ENCODE peak calls at places on chromosomes 5 and 9, in nine cellular contexts. One of them, this sample, is unnamed.

GRCh38 chr5:1648806-1649205 is 125.0 kb upstream of the LPCAT1 start:
- DNase-seq in ovary: no peak
- DNase-seq in tibial nerve: no peak
- DNase-seq in gastrocnemius medialis: no peak
- DNase-seq in GM12865: no peak
- DNase-seq in kidney: no peak
- DNase-seq in brain microvascular endothelial cell: no peak
- DNase-seq in HL-60: no peak
- DNase-seq in AG10803: peak; percentile 86
- DNase-seq in this sample: peak; percentile 50

GRCh38 chr5:38603691-38604090 is 47.2 kb upstream of the LIFR start:
- DNase-seq in gastrocnemius medialis: no peak
- DNase-seq in ovary: no peak
- DNase-seq in kidney: no peak
- DNase-seq in HL-60: no peak
- DNase-seq in GM12865: no peak
- DNase-seq in tibial nerve: no peak
- DNase-seq in AG10803: peak; percentile 30
- DNase-seq in brain microvascular endothelial cell: no peak
- DNase-seq in this sample: no peak

GRCh38 chr5:134258896-134259295 is 33.0 kb upstream of the PPP2CA start:
- DNase-seq in AG10803: peak; percentile 50
- DNase-seq in kidney: no peak
- DNase-seq in gastrocnemius medialis: no peak
- DNase-seq in HL-60: no peak
- DNase-seq in ovary: no peak
- DNase-seq in GM12865: no peak
- DNase-seq in tibial nerve: no peak
- DNase-seq in brain microvascular endothelial cell: no peak
- DNase-seq in this sample: peak; percentile 38

GRCh38 chr9:82797539-82797938 is 265.4 kb downstream of the RASEF start:
- DNase-seq in tibial nerve: no peak
- DNase-seq in brain microvascular endothelial cell: no peak
- DNase-seq in kidney: peak; percentile 66
- DNase-seq in gastrocnemius medialis: no peak
- DNase-seq in AG10803: no peak
- DNase-seq in ovary: no peak
- DNase-seq in HL-60: no peak
- DNase-seq in GM12865: no peak
- DNase-seq in this sample: no peak

GRCh38 chr5:3612561-3613175 is 17.0 kb downstream of the IRX1 start:
- DNase-seq in HL-60: no peak
- DNase-seq in ovary: no peak
- DNase-seq in brain microvascular endothelial cell: no peak
- DNase-seq in GM12865: no peak
- DNase-seq in kidney: no peak
- DNase-seq in AG10803: peak; percentile 75
- DNase-seq in gastrocnemius medialis: no peak
- DNase-seq in tibial nerve: no peak
- DNase-seq in this sample: peak; percentile 53

GRCh38 chr5:157915638-157916037 is 56.7 kb upstream of the CLINT1 start:
- DNase-seq in brain microvascular endothelial cell: peak; percentile 41
- DNase-seq in HL-60: no peak
- DNase-seq in GM12865: no peak
- DNase-seq in tibial nerve: peak; percentile 61
- DNase-seq in ovary: peak; percentile 74
- DNase-seq in gastrocnemius medialis: peak; percentile 56
- DNase-seq in kidney: peak; percentile 92
- DNase-seq in AG10803: no peak
- DNase-seq in this sample: peak; percentile 59

GRCh38 chr9:354453-354852 is 139.8 kb downstream of the DOCK8 start:
- DNase-seq in ovary: no peak
- DNase-seq in AG10803: no peak
- DNase-seq in GM12865: no peak
- DNase-seq in kidney: no peak
- DNase-seq in HL-60: no peak
- DNase-seq in brain microvascular endothelial cell: no peak
- DNase-seq in tibial nerve: no peak
- DNase-seq in gastrocnemius medialis: no peak
- DNase-seq in this sample: no peak

GRCh38 chr5:25458628-25459027 is 813.9 kb upstream of the CDH10 start:
- DNase-seq in GM12865: no peak
- DNase-seq in HL-60: no peak
- DNase-seq in kidney: no peak
- DNase-seq in brain microvascular endothelial cell: no peak
- DNase-seq in ovary: no peak
- DNase-seq in AG10803: no peak
- DNase-seq in tibial nerve: no peak
- DNase-seq in gastrocnemius medialis: no peak
- DNase-seq in this sample: no peak

GRCh38 chr5:154771383-154771901 is 16.3 kb downstream of the LARP1 start:
- DNase-seq in brain microvascular endothelial cell: peak; percentile 87
- DNase-seq in gastrocnemius medialis: no peak
- DNase-seq in kidney: no peak
- DNase-seq in tibial nerve: peak; percentile 29
- DNase-seq in ovary: peak; percentile 43
- DNase-seq in AG10803: peak; percentile 90
- DNase-seq in HL-60: no peak
- DNase-seq in GM12865: no peak
- DNase-seq in this sample: peak; percentile 92

GRCh38 chr9:6187272-6187671 is 28.3 kb upstream of the IL33 start:
- DNase-seq in brain microvascular endothelial cell: no peak
- DNase-seq in HL-60: no peak
- DNase-seq in GM12865: no peak
- DNase-seq in kidney: no peak
- DNase-seq in gastrocnemius medialis: no peak
- DNase-seq in tibial nerve: no peak
- DNase-seq in AG10803: no peak
- DNase-seq in ovary: no peak
- DNase-seq in this sample: no peak
- H3K4me3 ChIP-seq in brain microvascular endothelial cell: no peak overlapping the region
- H3K4me3 ChIP-seq in HL-60: no peak overlapping the region
- H3K4me3 ChIP-seq in GM12865: no peak overlapping the region
- H3K4me3 ChIP-seq in kidney: no peak overlapping the region
- H3K4me3 ChIP-seq in gastrocnemius medialis: no peak overlapping the region
- H3K4me3 ChIP-seq in tibial nerve: no peak overlapping the region
- H3K4me3 ChIP-seq in AG10803: no peak overlapping the region
- H3K4me3 ChIP-seq in ovary: no peak overlapping the region
- H3K4me3 ChIP-seq in this sample: no peak overlapping the region

GRCh38 chr5:180618830-180619562 is 27.7 kb upstream of the SCGB3A1 start:
- DNase-seq in brain microvascular endothelial cell: peak; percentile 39
- DNase-seq in GM12865: no peak
- DNase-seq in HL-60: peak; percentile 73
- DNase-seq in kidney: no peak
- DNase-seq in AG10803: peak; percentile 28
- DNase-seq in tibial nerve: no peak
- DNase-seq in gastrocnemius medialis: no peak
- DNase-seq in ovary: no peak
- DNase-seq in this sample: peak; percentile 30
- TF ChIP-seq CTCF in brain microvascular endothelial cell: peak; percentile 51
- TF ChIP-seq CTCF in GM12865: no peak
- TF ChIP-seq CTCF in HL-60: peak; percentile 29
- TF ChIP-seq CTCF in kidney: no peak
- TF ChIP-seq CTCF in AG10803: no peak
- TF ChIP-seq CTCF in tibial nerve: no peak
- TF ChIP-seq CTCF in gastrocnemius medialis: no peak
- TF ChIP-seq CTCF in ovary: no peak
- TF ChIP-seq CTCF in this sample: peak; percentile 41

DNA sequence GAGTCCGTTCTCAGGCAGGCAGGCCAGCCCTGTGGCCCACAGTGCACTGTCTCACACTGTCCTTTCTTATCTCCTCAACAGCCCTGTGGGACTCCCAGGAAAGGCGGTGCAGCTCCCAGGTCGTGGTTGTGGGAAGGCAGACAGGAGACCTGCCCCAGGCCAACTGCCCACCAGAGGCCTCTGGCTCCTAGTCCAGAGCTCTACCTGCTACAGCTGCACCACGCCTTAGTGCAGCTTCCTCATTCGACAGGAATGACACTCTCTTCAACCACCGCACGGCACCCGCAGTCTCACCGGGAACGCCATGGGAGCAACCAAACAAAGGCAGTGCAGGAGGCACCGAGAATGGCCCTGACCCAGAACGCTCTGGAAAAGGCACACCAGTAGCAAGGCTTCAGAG is 25.3 kb downstream of the CAMSAP1 start:
- DNase-seq in tibial nerve: no peak
- DNase-seq in brain microvascular endothelial cell: no peak
- DNase-seq in HL-60: no peak
- DNase-seq in gastrocnemius medialis: no peak
- DNase-seq in kidney: no peak
- DNase-seq in GM12865: no peak
- DNase-seq in AG10803: no peak
- DNase-seq in ovary: no peak
- DNase-seq in this sample: no peak
- H3K4me3 ChIP-seq in tibial nerve: no peak overlapping the region
- H3K4me3 ChIP-seq in brain microvascular endothelial cell: no peak overlapping the region
- H3K4me3 ChIP-seq in HL-60: no peak overlapping the region
- H3K4me3 ChIP-seq in gastrocnemius medialis: no peak overlapping the region
- H3K4me3 ChIP-seq in kidney: no peak overlapping the region
- H3K4me3 ChIP-seq in GM12865: no peak overlapping the region
- H3K4me3 ChIP-seq in AG10803: no peak overlapping the region
- H3K4me3 ChIP-seq in ovary: no peak overlapping the region
- H3K4me3 ChIP-seq in this sample: no peak overlapping the region

GRCh38 chr5:92222449-92222848 is 839.3 kb upstream of the ARRDC3 start:
- DNase-seq in HL-60: no peak
- DNase-seq in gastrocnemius medialis: no peak
- DNase-seq in brain microvascular endothelial cell: peak; percentile 11
- DNase-seq in tibial nerve: no peak
- DNase-seq in GM12865: no peak
- DNase-seq in kidney: no peak
- DNase-seq in ovary: no peak
- DNase-seq in AG10803: no peak
- DNase-seq in this sample: no peak
- TF ChIP-seq CTCF in HL-60: no peak
- TF ChIP-seq CTCF in gastrocnemius medialis: no peak
- TF ChIP-seq CTCF in brain microvascular endothelial cell: peak; percentile 53
- TF ChIP-seq CTCF in tibial nerve: no peak
- TF ChIP-seq CTCF in GM12865: no peak
- TF ChIP-seq CTCF in kidney: no peak
- TF ChIP-seq CTCF in ovary: no peak
- TF ChIP-seq CTCF in AG10803: no peak
- TF ChIP-seq CTCF in this sample: no peak

DNA sequence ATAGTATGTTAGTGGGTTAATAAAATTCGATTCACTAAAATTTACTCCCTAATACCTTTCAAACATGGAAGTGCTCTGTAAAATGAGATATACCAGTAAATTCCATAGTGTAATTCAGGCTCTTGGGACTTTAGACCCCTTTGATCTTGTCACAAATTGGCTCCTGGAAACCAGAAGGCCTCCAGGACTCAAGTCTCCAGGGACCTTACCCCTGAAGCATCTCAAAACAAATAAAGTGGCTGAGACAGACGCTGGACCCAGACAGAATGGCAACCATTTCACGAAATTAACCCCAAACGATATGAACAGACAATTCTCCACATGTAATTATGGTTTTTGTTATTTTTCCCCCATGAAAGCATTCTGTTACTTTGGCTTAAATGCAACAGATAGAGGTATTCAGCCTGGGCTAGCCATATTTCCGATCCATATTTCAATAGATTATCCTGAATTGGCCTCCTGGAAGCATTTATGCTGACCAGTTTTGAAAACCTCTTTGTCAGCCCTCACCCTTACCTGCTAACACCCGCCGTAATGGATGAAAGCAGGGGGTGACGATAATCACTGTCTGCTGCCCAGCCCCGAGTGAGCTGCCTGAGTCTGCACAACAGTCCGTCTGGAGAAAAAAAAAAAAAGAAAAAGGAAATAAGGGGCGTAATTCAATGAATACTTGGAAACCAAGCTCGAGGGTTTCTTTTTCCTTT is 34.1 kb upstream of the EFNA5 start:
- DNase-seq in brain microvascular endothelial cell: no peak
- DNase-seq in ovary: no peak
- DNase-seq in GM12865: no peak
- DNase-seq in tibial nerve: no peak
- DNase-seq in kidney: no peak
- DNase-seq in AG10803: no peak
- DNase-seq in HL-60: no peak
- DNase-seq in gastrocnemius medialis: no peak
- DNase-seq in this sample: peak; percentile 6
- H3K4me3 ChIP-seq in brain microvascular endothelial cell: peak overlapping the region; percentile 38
- H3K4me3 ChIP-seq in ovary: no peak overlapping the region
- H3K4me3 ChIP-seq in GM12865: no peak overlapping the region
- H3K4me3 ChIP-seq in tibial nerve: no peak overlapping the region
- H3K4me3 ChIP-seq in kidney: no peak overlapping the region
- H3K4me3 ChIP-seq in AG10803: peak overlapping the region; percentile 22
- H3K4me3 ChIP-seq in HL-60: no peak overlapping the region
- H3K4me3 ChIP-seq in gastrocnemius medialis: no peak overlapping the region
- H3K4me3 ChIP-seq in this sample: peak overlapping the region; percentile 27